ENCODE peak calls at places on chromosomes 11 and 22, in ten cellular contexts. One of them, this sample, is unnamed.

GRCh38 chr11:92453055-92453454 is 228.4 kb downstream of the FAT3 start:
- DNase-seq in kidney: no peak
- DNase-seq in Peyer's patch: no peak
- DNase-seq in activated CD8-positive, alpha-beta memory T cell treated with anti-CD3 and anti-CD28 coated beads for 1 hour: no peak
- DNase-seq in psoas muscle: no peak
- DNase-seq in bronchial epithelial cell: peak
- DNase-seq in NCI-H345: no peak
- DNase-seq in ovary: no peak
- DNase-seq in HT-29: no peak
- DNase-seq in T1000: peak
- DNase-seq in this sample: no peak

GRCh38 chr22:20117656-20118571 is 888 bp upstream of the TRMT2A start:
- DNase-seq in kidney: peak
- DNase-seq in ovary: peak
- DNase-seq in NCI-H345: no peak
- DNase-seq in T1000: no peak
- DNase-seq in psoas muscle: peak
- DNase-seq in bronchial epithelial cell: peak
- DNase-seq in HT-29: peak
- DNase-seq in Peyer's patch: peak
- DNase-seq in activated CD8-positive, alpha-beta memory T cell treated with anti-CD3 and anti-CD28 coated beads for 1 hour: no peak
- DNase-seq in this sample: peak

GRCh38 chr11:112962854-112963367 is 1.7 kb downstream of the NCAM1 start:
- DNase-seq in kidney: peak
- DNase-seq in psoas muscle: peak
- DNase-seq in Peyer's patch: no peak
- DNase-seq in bronchial epithelial cell: no peak
- DNase-seq in activated CD8-positive, alpha-beta memory T cell treated with anti-CD3 and anti-CD28 coated beads for 1 hour: no peak
- DNase-seq in HT-29: no peak
- DNase-seq in T1000: no peak
- DNase-seq in NCI-H345: peak
- DNase-seq in ovary: peak
- DNase-seq in this sample: no peak

GRCh38 chr11:112345708-112346107 is 85.0 kb upstream of the PLET1 start:
- DNase-seq in NCI-H345: no peak
- DNase-seq in bronchial epithelial cell: no peak
- DNase-seq in kidney: no peak
- DNase-seq in psoas muscle: no peak
- DNase-seq in Peyer's patch: no peak
- DNase-seq in ovary: no peak
- DNase-seq in HT-29: peak
- DNase-seq in T1000: no peak
- DNase-seq in activated CD8-positive, alpha-beta memory T cell treated with anti-CD3 and anti-CD28 coated beads for 1 hour: no peak
- DNase-seq in this sample: no peak

GRCh38 chr11:13962562-13963168 is at the start of gene SPON1:
- DNase-seq in Peyer's patch: no peak
- DNase-seq in kidney: peak
- DNase-seq in HT-29: no peak
- DNase-seq in T1000: no peak
- DNase-seq in ovary: peak
- DNase-seq in activated CD8-positive, alpha-beta memory T cell treated with anti-CD3 and anti-CD28 coated beads for 1 hour: peak
- DNase-seq in NCI-H345: no peak
- DNase-seq in bronchial epithelial cell: no peak
- DNase-seq in psoas muscle: no peak
- DNase-seq in this sample: no peak

GRCh38 chr11:113504586-113504985 is 29.4 kb upstream of the DRD2 start:
- DNase-seq in psoas muscle: no peak
- DNase-seq in kidney: no peak
- DNase-seq in Peyer's patch: no peak
- DNase-seq in bronchial epithelial cell: no peak
- DNase-seq in ovary: no peak
- DNase-seq in T1000: no peak
- DNase-seq in activated CD8-positive, alpha-beta memory T cell treated with anti-CD3 and anti-CD28 coated beads for 1 hour: no peak
- DNase-seq in HT-29: no peak
- DNase-seq in NCI-H345: no peak
- DNase-seq in this sample: no peak

GRCh38 chr11:115476463-115477286 is 27.5 kb downstream of the CADM1 start:
- DNase-seq in T1000: no peak
- DNase-seq in HT-29: no peak
- DNase-seq in activated CD8-positive, alpha-beta memory T cell treated with anti-CD3 and anti-CD28 coated beads for 1 hour: no peak
- DNase-seq in kidney: no peak
- DNase-seq in ovary: no peak
- DNase-seq in psoas muscle: no peak
- DNase-seq in Peyer's patch: no peak
- DNase-seq in bronchial epithelial cell: no peak
- DNase-seq in NCI-H345: peak
- DNase-seq in this sample: no peak

GRCh38 chr11:70371241-70371640 is 27.1 kb upstream of the CTTN start:
- DNase-seq in Peyer's patch: no peak
- DNase-seq in bronchial epithelial cell: peak
- DNase-seq in activated CD8-positive, alpha-beta memory T cell treated with anti-CD3 and anti-CD28 coated beads for 1 hour: no peak
- DNase-seq in T1000: no peak
- DNase-seq in NCI-H345: no peak
- DNase-seq in ovary: no peak
- DNase-seq in HT-29: no peak
- DNase-seq in kidney: no peak
- DNase-seq in psoas muscle: no peak
- DNase-seq in this sample: peak

GRCh38 chr11:76318744-76319384 is 62.1 kb downstream of the THAP12 start:
- DNase-seq in Peyer's patch: peak
- DNase-seq in NCI-H345: peak
- DNase-seq in psoas muscle: peak
- DNase-seq in activated CD8-positive, alpha-beta memory T cell treated with anti-CD3 and anti-CD28 coated beads for 1 hour: peak
- DNase-seq in kidney: peak
- DNase-seq in HT-29: peak
- DNase-seq in ovary: peak
- DNase-seq in bronchial epithelial cell: peak
- DNase-seq in T1000: peak
- DNase-seq in this sample: peak

GRCh38 chr11:69912911-69913451 is 93.8 kb upstream of the FGF3 start:
- DNase-seq in HT-29: peak
- DNase-seq in kidney: no peak
- DNase-seq in T1000: no peak
- DNase-seq in activated CD8-positive, alpha-beta memory T cell treated with anti-CD3 and anti-CD28 coated beads for 1 hour: no peak
- DNase-seq in Peyer's patch: no peak
- DNase-seq in ovary: no peak
- DNase-seq in bronchial epithelial cell: peak
- DNase-seq in psoas muscle: peak
- DNase-seq in NCI-H345: no peak
- DNase-seq in this sample: no peak

This sample was measured in COLO829.